ENCODE peak calls at places on chromosomes 1 and 21, in four cellular contexts. Z is activated CD8-positive, alpha-beta memory T cell treated with anti-CD3 and anti-CD28 coated beads, Interleukin-2, amount 10 ng/mL, durations not matched to agents 7 days and 5 days; U is T-cell; I is T-helper 2 cell. R is an unnamed sample.

GRCh38 chr1:202251424-202252256 is 58.0 kb downstream of the LGR6 start:
- DNase-seq in Z (no peak), U (no peak), I (no peak), R (no peak)

GRCh38 chr1:225321784-225322183 is 106.1 kb downstream of the LBR start:
- DNase-seq in Z (no peak), U (no peak), I (no peak), R (no peak)

GRCh38 chr1:27473755-27474154 is 16.2 kb downstream of the WASF2 start:
- DNase-seq in Z (no peak), U (no peak), I (no peak), R (no peak)

GRCh38 chr1:45892068-45892785 is 88.8 kb downstream of the MAST2 start:
- DNase-seq in Z (no peak), U (no peak), I (no peak), R (no peak)

GRCh38 chr1:12163210-12163609 is 3.6 kb upstream of the TNFRSF1B start:
- DNase-seq in Z (peak; percentile 68), U (no peak), I (peak; percentile 78), R (no peak)

GRCh38 chr1:13965770-13966398 is 265.9 kb downstream of the PRDM2 start:
- DNase-seq in Z (no peak), U (no peak), I (no peak), R (no peak)

GRCh38 chr21:33039542-33039941 is 13.8 kb downstream of the OLIG2 start:
- DNase-seq in Z (no peak), U (no peak), I (no peak), R (no peak)

GRCh38 chr1:3628445-3628844 is 3.6 kb downstream of the TPRG1L start:
- DNase-seq in Z (no peak), U (no peak), I (no peak), R (no peak)

GRCh38 chr1:155962599-155963211 is 15.6 kb downstream of the ARHGEF2 start:
- DNase-seq in Z (no peak), U (no peak), I (no peak), R (no peak)

GRCh38 chr1:107326823-107327445 is 186.1 kb downstream of the NTNG1 start:
- DNase-seq in Z (no peak), U (no peak), I (no peak), R (no peak)

GRCh38 chr1:100629391-100629790 is 90.2 kb upstream of the VCAM1 start:
- DNase-seq in Z (no peak), U (no peak), I (no peak), R (no peak)

GRCh38 chr1:27609618-27610240 is 5.8 kb upstream of the AHDC1 start:
- DNase-seq in Z (no peak), U (no peak), I (peak; percentile 58), R (no peak)

GRCh38 chr21:46498335-46499050 is 39.8 kb downstream of the DIP2A start:
- DNase-seq in Z (no peak), U (no peak), I (no peak), R (no peak)

GRCh38 chr1:243474906-243475305 is 219.1 kb downstream of the SDCCAG8 start:
- DNase-seq in Z (no peak), U (no peak), I (no peak), R (no peak)

GRCh38 chr1:51300270-51300669 is 30.1 kb downstream of the TTC39A start:
- DNase-seq in Z (no peak), U (no peak), I (no peak), R (no peak)

GRCh38 chr21:26405735-26406361 is 167.2 kb downstream of the CYYR1 start:
- DNase-seq in Z (no peak), U (no peak), I (peak; percentile 65), R (no peak)